ENCODE peak calls at places on chromosomes 16 and 17, in six cellular contexts. W is iPS-NIHi11, H is ureter, P is NCI-H2107, X is osteoblast, S is iris pigment epithelial cell. K is an unnamed sample.

GRCh38 chr17:72858826-72859495 is 233.5 kb downstream of the SLC39A11 start:
- DNase-seq in W (no peak), H (no peak), P (no peak), X (no peak), S (no peak), K (no peak)

GRCh38 chr17:35588196-35588920 is 1.2 kb downstream of the AP2B1 start:
- DNase-seq in W (no peak), H (no peak), P (no peak), X (peak; percentile 89), S (peak; percentile 91), K (no peak)

GRCh38 chr17:48307222-48307621 is 122.8 kb downstream of the SKAP1 start:
- DNase-seq in W (no peak), H (no peak), P (no peak), X (no peak), S (no peak), K (no peak)

GRCh38 chr17:27106347-27106981 is 187.4 kb upstream of the WSB1 start:
- DNase-seq in W (no peak), H (no peak), P (no peak), X (no peak), S (no peak), K (no peak)

GRCh38 chr17:17114592-17115225 is 72.5 kb downstream of the MPRIP start:
- DNase-seq in W (no peak), H (no peak), P (no peak), X (peak; percentile 94), S (no peak), K (no peak)

GRCh38 chr17:29807520-29808361 is 122.3 kb downstream of the SSH2 start:
- DNase-seq in W (peak; percentile 71), H (peak; percentile 67), P (no peak), X (peak; percentile 90), S (peak; percentile 64), K (peak; percentile 67)

GRCh38 chr17:78583091-78583490 is 5.9 kb upstream of the DNAH17 start:
- DNase-seq in W (peak; percentile 78), H (no peak), P (no peak), X (peak; percentile 84), S (peak; percentile 40), K (no peak)

GRCh38 chr16:68884867-68885266 is 41.5 kb downstream of the TANGO6 start:
- DNase-seq in W (no peak), H (no peak), P (no peak), X (no peak), S (no peak), K (no peak)

GRCh38 chr17:75561927-75562603 is 25.5 kb upstream of the MYO15B start:
- DNase-seq in W (no peak), H (no peak), P (no peak), X (peak; percentile 93), S (no peak), K (no peak)

GRCh38 chr16:29141586-29142324 is 156.9 kb downstream of the LAT start:
- DNase-seq in W (no peak), H (no peak), P (no peak), X (no peak), S (no peak), K (no peak)

GRCh38 chr17:8029121-8029520 is 9.7 kb upstream of the ALOX15B start:
- DNase-seq in W (no peak), H (no peak), P (no peak), X (peak; percentile 79), S (peak; percentile 38), K (no peak)

GRCh38 chr17:58319181-58320162 is 9.1 kb downstream of the TSPOAP1 start:
- DNase-seq in W (no peak), H (no peak), P (no peak), X (peak; percentile 74), S (no peak), K (no peak)